ENCODE peak calls at places on chromosomes 5 and 9, in eight cellular contexts. One of them, this sample, is unnamed.

GRCh38 chr5:95484421-95484820 is 70.4 kb downstream of the SKIC3 start:
- DNase-seq in uterus: no peak
- DNase-seq in spleen: no peak
- DNase-seq in ovary: no peak
- DNase-seq in heart left ventricle: no peak
- DNase-seq in stomach: no peak
- DNase-seq in upper lobe of left lung: no peak
- DNase-seq in H54: no peak
- DNase-seq in this sample: no peak

GRCh38 chr9:20031836-20032235 is 243.0 kb upstream of the SLC24A2 start:
- DNase-seq in uterus: no peak
- DNase-seq in spleen: no peak
- DNase-seq in ovary: no peak
- DNase-seq in heart left ventricle: no peak
- DNase-seq in stomach: no peak
- DNase-seq in upper lobe of left lung: no peak
- DNase-seq in H54: no peak
- DNase-seq in this sample: no peak

GRCh38 chr9:106621299-106621920 is 241.6 kb upstream of the ZNF462 start:
- DNase-seq in uterus: no peak
- DNase-seq in spleen: no peak
- DNase-seq in ovary: no peak
- DNase-seq in heart left ventricle: no peak
- DNase-seq in stomach: no peak
- DNase-seq in upper lobe of left lung: no peak
- DNase-seq in H54: no peak
- DNase-seq in this sample: no peak

GRCh38 chr9:16884952-16885513 is 14.6 kb upstream of the BNC2 start:
- DNase-seq in uterus: no peak
- DNase-seq in spleen: no peak
- DNase-seq in ovary: no peak
- DNase-seq in heart left ventricle: no peak
- DNase-seq in stomach: no peak
- DNase-seq in upper lobe of left lung: peak
- DNase-seq in H54: no peak
- DNase-seq in this sample: no peak

GRCh38 chr9:133371261-133371711 is 4.6 kb downstream of the SURF4 start:
- DNase-seq in uterus: no peak
- DNase-seq in spleen: peak
- DNase-seq in ovary: no peak
- DNase-seq in heart left ventricle: no peak
- DNase-seq in stomach: no peak
- DNase-seq in upper lobe of left lung: no peak
- DNase-seq in H54: no peak
- DNase-seq in this sample: no peak

GRCh38 chr5:14767942-14768837 is 103.4 kb downstream of the ANKH start:
- DNase-seq in uterus: no peak
- DNase-seq in spleen: no peak
- DNase-seq in ovary: no peak
- DNase-seq in heart left ventricle: no peak
- DNase-seq in stomach: no peak
- DNase-seq in upper lobe of left lung: no peak
- DNase-seq in H54: no peak
- DNase-seq in this sample: no peak

GRCh38 chr5:170200876-170201275 is 31.9 kb upstream of the C5orf58 start:
- DNase-seq in uterus: no peak
- DNase-seq in spleen: no peak
- DNase-seq in ovary: no peak
- DNase-seq in heart left ventricle: no peak
- DNase-seq in stomach: no peak
- DNase-seq in upper lobe of left lung: no peak
- DNase-seq in H54: no peak
- DNase-seq in this sample: no peak

GRCh38 chr9:73183917-73184861 is 32.5 kb downstream of the ANXA1 start:
- DNase-seq in uterus: no peak
- DNase-seq in spleen: no peak
- DNase-seq in ovary: no peak
- DNase-seq in heart left ventricle: no peak
- DNase-seq in stomach: no peak
- DNase-seq in upper lobe of left lung: no peak
- DNase-seq in H54: no peak
- DNase-seq in this sample: no peak

GRCh38 chr5:155250601-155251000 is 237.0 kb downstream of the KIF4B start:
- DNase-seq in uterus: no peak
- DNase-seq in spleen: no peak
- DNase-seq in ovary: no peak
- DNase-seq in heart left ventricle: no peak
- DNase-seq in stomach: no peak
- DNase-seq in upper lobe of left lung: no peak
- DNase-seq in H54: no peak
- DNase-seq in this sample: no peak

GRCh38 chr5:6484899-6485298 is 36.2 kb downstream of the UBE2QL1 start:
- DNase-seq in uterus: no peak
- DNase-seq in spleen: no peak
- DNase-seq in ovary: no peak
- DNase-seq in heart left ventricle: no peak
- DNase-seq in stomach: peak
- DNase-seq in upper lobe of left lung: no peak
- DNase-seq in H54: no peak
- DNase-seq in this sample: no peak

GRCh38 chr5:169009171-169009570 is 291.8 kb downstream of the SLIT3 start:
- DNase-seq in uterus: no peak
- DNase-seq in spleen: no peak
- DNase-seq in ovary: no peak
- DNase-seq in heart left ventricle: no peak
- DNase-seq in stomach: no peak
- DNase-seq in upper lobe of left lung: no peak
- DNase-seq in H54: no peak
- DNase-seq in this sample: no peak

DNA sequence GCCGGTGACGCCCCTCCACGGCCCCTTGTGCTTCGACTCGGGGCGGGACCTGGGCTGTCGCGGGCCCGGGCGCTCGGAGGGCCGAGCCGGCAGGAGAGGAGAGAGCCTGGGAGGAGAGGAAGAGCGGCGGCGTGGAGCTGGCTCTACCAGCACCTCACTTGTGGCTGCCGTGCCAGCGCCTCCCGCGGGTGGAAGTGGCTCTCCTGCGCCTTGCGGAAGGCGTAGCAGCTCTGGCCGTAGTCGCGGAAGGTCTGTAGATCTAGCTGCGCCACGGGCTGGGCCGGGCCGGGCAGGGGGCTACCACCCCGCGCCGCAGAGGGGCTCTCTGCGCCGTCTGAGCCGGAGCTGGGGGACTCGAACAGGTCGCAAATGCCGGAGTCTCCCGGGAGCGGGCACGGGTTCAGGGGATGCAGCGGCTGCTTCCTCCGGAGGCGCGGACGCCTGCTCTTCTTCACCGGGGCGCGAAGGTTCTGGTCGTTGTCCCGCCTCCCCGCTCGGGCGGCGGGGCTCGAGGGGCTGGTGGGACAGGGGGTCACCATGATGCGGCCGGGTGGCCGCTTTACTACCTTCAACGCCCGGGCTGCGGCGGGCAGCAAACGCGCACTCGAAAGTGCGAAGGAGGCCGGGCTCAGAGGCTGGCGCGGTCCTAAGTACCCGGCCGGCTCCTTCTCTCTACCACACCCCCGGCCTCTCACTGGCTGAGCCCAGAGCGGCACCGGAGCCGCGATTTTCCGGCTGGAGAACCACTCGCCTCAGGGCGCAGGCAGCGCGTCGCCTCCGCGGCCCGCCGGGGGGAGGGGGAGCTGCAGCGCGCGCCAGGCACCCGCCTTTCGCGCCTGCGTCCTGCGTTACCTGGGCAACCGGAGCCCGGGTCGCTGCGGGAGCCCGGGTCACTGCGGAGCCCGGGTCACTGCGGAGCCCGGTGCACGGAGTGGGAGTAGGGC is at the start of gene CCNO:
- DNase-seq in uterus: peak
- DNase-seq in spleen: peak
- DNase-seq in ovary: peak
- DNase-seq in heart left ventricle: peak
- DNase-seq in stomach: peak
- DNase-seq in upper lobe of left lung: peak
- DNase-seq in H54: peak
- DNase-seq in this sample: no peak
- TF ChIP-seq POLR2A in uterus: no peak
- TF ChIP-seq POLR2A in spleen: no peak
- TF ChIP-seq POLR2A in ovary: no peak
- TF ChIP-seq POLR2A in heart left ventricle: no peak
- TF ChIP-seq POLR2A in stomach: no peak
- TF ChIP-seq POLR2A in upper lobe of left lung: no peak
- TF ChIP-seq POLR2A in H54: peak
- TF ChIP-seq POLR2A in this sample: no peak

DNA sequence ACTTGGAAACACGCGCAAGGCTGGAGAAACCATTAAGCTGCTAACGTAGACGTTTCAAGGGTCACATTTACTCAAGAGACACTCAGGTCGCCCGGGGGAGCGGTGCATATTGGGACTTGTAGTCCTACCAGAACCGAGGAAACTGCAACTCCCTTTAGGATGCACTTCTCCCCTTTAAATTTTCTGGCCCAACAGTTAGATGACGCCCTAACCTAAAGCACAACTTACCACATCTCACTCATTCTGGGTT is 384 bp upstream of the DMXL1 start:
- DNase-seq in uterus: no peak
- DNase-seq in spleen: peak
- DNase-seq in ovary: no peak
- DNase-seq in heart left ventricle: peak
- DNase-seq in stomach: no peak
- DNase-seq in upper lobe of left lung: peak
- DNase-seq in H54: no peak
- DNase-seq in this sample: peak
- TF ChIP-seq POLR2A in uterus: no peak
- TF ChIP-seq POLR2A in spleen: no peak
- TF ChIP-seq POLR2A in ovary: no peak
- TF ChIP-seq POLR2A in heart left ventricle: no peak
- TF ChIP-seq POLR2A in stomach: no peak
- TF ChIP-seq POLR2A in upper lobe of left lung: no peak
- TF ChIP-seq POLR2A in H54: peak
- TF ChIP-seq POLR2A in this sample: no peak

DNA sequence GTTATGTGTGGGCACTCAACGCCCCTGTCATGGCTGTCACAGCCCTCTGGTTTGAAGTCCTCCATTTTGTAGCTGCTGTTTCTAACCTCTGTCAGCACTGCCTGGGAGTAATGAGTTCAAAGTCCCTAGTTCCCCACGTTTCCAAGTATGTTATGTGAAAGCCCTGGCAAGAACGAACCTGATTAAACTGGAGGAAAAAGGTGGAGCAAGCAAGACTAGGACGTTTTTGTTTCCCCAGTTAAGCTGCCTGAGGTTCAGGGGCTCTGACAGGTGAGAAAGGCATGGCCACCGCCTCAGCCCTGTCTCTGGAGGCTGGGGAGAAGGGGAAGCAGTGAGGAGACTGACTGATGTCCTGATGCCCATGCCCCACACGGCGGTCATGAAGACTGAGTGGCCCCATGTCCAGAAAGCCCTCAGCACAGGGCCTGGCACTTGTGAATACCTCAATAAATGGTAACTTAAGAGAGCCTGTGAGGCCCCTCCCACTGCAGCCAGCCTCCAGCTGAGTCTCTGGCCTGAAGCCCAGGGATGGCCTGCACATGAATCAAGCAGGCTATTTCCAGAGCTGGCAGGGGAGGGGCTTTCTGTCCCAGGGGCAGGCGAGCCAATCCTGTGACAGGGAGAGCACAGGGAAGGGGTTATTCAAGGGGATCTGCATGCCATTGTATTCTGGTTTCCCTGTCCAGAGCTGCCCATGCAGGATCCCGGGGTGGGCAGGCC is 61.8 kb downstream of the PFDN1 start:
- DNase-seq in uterus: peak
- DNase-seq in spleen: no peak
- DNase-seq in ovary: peak
- DNase-seq in heart left ventricle: peak
- DNase-seq in stomach: peak
- DNase-seq in upper lobe of left lung: peak
- DNase-seq in H54: peak
- DNase-seq in this sample: no peak
- TF ChIP-seq POLR2A in uterus: no peak
- TF ChIP-seq POLR2A in spleen: no peak
- TF ChIP-seq POLR2A in ovary: no peak
- TF ChIP-seq POLR2A in heart left ventricle: peak
- TF ChIP-seq POLR2A in stomach: no peak
- TF ChIP-seq POLR2A in upper lobe of left lung: no peak
- TF ChIP-seq POLR2A in H54: no peak
- TF ChIP-seq POLR2A in this sample: no peak

DNA sequence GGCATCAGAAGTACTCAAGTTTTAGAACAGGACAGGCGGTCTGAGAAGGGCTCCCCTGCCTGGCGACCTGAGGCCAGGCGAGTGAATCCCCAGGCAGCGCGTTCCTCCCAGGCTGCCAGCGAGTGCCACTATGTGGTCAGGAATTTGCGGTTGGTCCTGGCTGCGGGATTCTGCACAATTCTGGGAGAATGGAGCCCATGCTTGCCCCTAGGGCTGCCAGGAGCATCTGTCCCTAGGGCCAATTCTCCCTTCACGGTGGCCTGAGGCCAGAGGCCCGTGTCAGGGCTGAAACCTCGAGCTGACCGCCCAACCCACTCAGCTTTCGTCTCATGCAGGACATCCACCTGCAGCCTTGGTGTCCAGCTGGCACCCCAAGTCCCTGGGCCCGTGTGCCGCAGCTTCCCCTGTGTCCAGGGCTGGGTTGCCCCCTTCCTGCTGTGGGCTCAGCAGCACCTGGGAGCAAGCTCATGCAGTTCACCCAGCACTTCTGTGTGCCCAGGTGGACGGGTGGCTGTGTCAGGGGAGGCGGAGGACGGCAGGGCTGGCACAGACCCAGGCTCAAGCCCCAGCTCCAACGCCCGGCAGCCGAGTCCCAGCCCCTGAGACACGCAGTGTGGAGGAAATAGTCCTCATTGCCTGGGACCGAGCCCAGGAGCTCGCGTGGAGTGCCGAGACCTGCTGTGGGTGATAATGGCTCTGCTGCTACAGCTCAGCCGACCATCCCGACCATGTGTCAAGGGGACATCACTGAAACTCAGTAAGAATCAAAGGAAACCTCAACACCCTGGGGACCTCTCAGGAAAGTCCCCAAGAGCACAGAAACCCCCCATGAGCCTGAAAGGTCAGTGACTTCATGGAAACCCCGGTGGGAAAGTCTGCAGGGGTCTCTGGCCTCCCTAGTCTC is 39.1 kb downstream of the LPCAT1 start:
- DNase-seq in uterus: no peak
- DNase-seq in spleen: no peak
- DNase-seq in ovary: no peak
- DNase-seq in heart left ventricle: no peak
- DNase-seq in stomach: no peak
- DNase-seq in upper lobe of left lung: no peak
- DNase-seq in H54: no peak
- DNase-seq in this sample: no peak
- TF ChIP-seq POLR2A in uterus: no peak
- TF ChIP-seq POLR2A in spleen: no peak
- TF ChIP-seq POLR2A in ovary: no peak
- TF ChIP-seq POLR2A in heart left ventricle: no peak
- TF ChIP-seq POLR2A in stomach: no peak
- TF ChIP-seq POLR2A in upper lobe of left lung: no peak
- TF ChIP-seq POLR2A in H54: no peak
- TF ChIP-seq POLR2A in this sample: no peak

DNA sequence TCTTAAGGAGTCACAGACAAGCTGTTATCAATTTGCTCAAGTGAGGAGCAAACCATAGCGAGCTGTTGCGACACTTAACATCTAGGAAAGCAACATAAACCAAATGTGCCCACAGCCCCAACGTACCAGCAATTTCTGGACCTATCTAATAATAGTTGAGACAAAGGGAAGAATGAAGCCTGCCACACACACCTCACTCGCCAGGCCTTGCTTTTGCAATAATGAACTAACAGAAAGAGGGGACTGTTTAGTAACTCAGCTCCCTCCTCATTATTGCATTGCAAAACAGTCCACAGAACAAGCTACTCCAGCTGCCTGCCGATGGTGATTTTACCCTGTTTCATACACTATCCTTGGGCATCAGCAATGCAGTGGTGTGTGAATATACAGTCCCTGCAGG is 364.3 kb upstream of the PDE4D start:
- DNase-seq in uterus: no peak
- DNase-seq in spleen: no peak
- DNase-seq in ovary: no peak
- DNase-seq in heart left ventricle: no peak
- DNase-seq in stomach: no peak
- DNase-seq in upper lobe of left lung: peak
- DNase-seq in H54: no peak
- DNase-seq in this sample: no peak
- TF ChIP-seq POLR2A in uterus: no peak
- TF ChIP-seq POLR2A in spleen: no peak
- TF ChIP-seq POLR2A in ovary: no peak
- TF ChIP-seq POLR2A in heart left ventricle: no peak
- TF ChIP-seq POLR2A in stomach: no peak
- TF ChIP-seq POLR2A in upper lobe of left lung: no peak
- TF ChIP-seq POLR2A in H54: no peak
- TF ChIP-seq POLR2A in this sample: no peak

This sample was measured in esophagus squamous epithelium.